ENCODE peak calls at places on chromosomes 1 and 21, in eight cellular contexts. O is GM23338, D is Panc1, H is A549, S is cardiac fibroblast, X is fibroblast of pulmonary artery, C is tibial nerve, P is fibroblast of lung. E is an unnamed sample.

GRCh38 chr1:46805755-46806154 is 6.9 kb downstream of the CYP4B1 start:
- DNase-seq in H (no peak), P (no peak), D (no peak), C (no peak), S (no peak), X (no peak), O (no peak), E (no peak)

GRCh38 chr1:6859415-6860343 is 74.4 kb downstream of the CAMTA1 start:
- DNase-seq in S (peak), O (no peak), H (peak), X (peak), C (peak), P (peak), D (peak), E (peak)

GRCh38 chr1:93980320-93980744 is 71.1 kb upstream of the GCLM start:
- DNase-seq in X (no peak), S (no peak), P (no peak), C (no peak), O (peak), D (no peak), H (no peak), E (peak)

GRCh38 chr21:36193200-36193599 is 36.6 kb downstream of the DOP1B start:
- DNase-seq in P (no peak), X (no peak), H (no peak), C (no peak), D (no peak), O (no peak), S (no peak), E (no peak)

GRCh38 chr1:202007703-202008489 is 2.5 kb upstream of the ELF3 start:
- DNase-seq in X (no peak), C (no peak), P (no peak), D (no peak), S (peak), H (no peak), O (peak), E (peak)

GRCh38 chr1:156733989-156734584 is 5.5 kb upstream of the ISG20L2 start:
- DNase-seq in H (no peak), C (no peak), O (no peak), X (no peak), P (no peak), S (no peak), D (no peak), E (no peak)

GRCh38 chr1:224203243-224204016 is 20.4 kb downstream of the DEGS1 start:
- DNase-seq in X (peak), H (no peak), S (peak), D (no peak), O (peak), P (peak), C (peak), E (peak)

GRCh38 chr1:233959971-233960710 is 55.7 kb downstream of the SLC35F3 start:
- DNase-seq in P (no peak), H (no peak), O (no peak), D (no peak), S (no peak), C (no peak), X (no peak), E (no peak)

GRCh38 chr1:20291621-20292020 is 946 bp downstream of the VWA5B1 start:
- DNase-seq in O (peak), P (no peak), S (no peak), H (no peak), X (no peak), C (no peak), D (no peak), E (no peak)

GRCh38 chr1:228085287-228085926 is 2.9 kb downstream of the ARF1 start:
- DNase-seq in P (peak), O (peak), D (no peak), X (peak), C (peak), S (peak), H (no peak), E (peak)

GRCh38 chr1:29211086-29212030 is 19.4 kb downstream of the MECR start:
- DNase-seq in X (no peak), H (no peak), O (no peak), S (peak), P (peak), D (no peak), C (no peak), E (peak)

GRCh38 chr1:40820251-40820797 is 36.7 kb downstream of the KCNQ4 start:
- DNase-seq in H (peak), X (no peak), P (no peak), S (peak), O (peak), D (no peak), C (no peak), E (peak)

GRCh38 chr21:38349111-38349746 is 92.4 kb downstream of the KCNJ15 start:
- DNase-seq in D (no peak), P (no peak), H (no peak), S (peak), O (no peak), C (no peak), X (peak), E (peak)

GRCh38 chr1:208528577-208529240 is 284.5 kb upstream of the PLXNA2 start:
- DNase-seq in D (no peak), H (no peak), O (no peak), C (no peak), S (no peak), P (no peak), X (no peak), E (no peak)

GRCh38 chr21:42624095-42624830 is 29.2 kb upstream of the PDE9A start:
- DNase-seq in C (no peak), P (no peak), X (no peak), S (no peak), D (no peak), H (peak), O (no peak), E (no peak)

GRCh38 chr1:216447898-216448568 is 24.8 kb upstream of the USH2A start:
- DNase-seq in H (no peak), C (no peak), P (no peak), O (no peak), X (no peak), D (no peak), S (no peak), E (no peak)

GRCh38 chr1:55504306-55504706 is 289.1 kb upstream of the USP24 start:
- DNase-seq in C (no peak), X (no peak), H (no peak), D (no peak), P (peak), S (peak), O (no peak), E (no peak)

GRCh38 chr1:235073968-235074334 is 54.7 kb downstream of the TOMM20 start:
- DNase-seq in D (no peak), O (no peak), C (no peak), P (no peak), S (no peak), H (no peak), X (no peak), E (no peak)

GRCh38 chr1:41391834-41392527 is 30.7 kb downstream of the FOXO6 start:
- DNase-seq in S (no peak), P (no peak), X (no peak), H (no peak), D (no peak), C (no peak), O (no peak), E (no peak)

GRCh38 chr1:199693724-199694123 is 333.8 kb upstream of the NR5A2 start:
- DNase-seq in O (no peak), H (no peak), X (no peak), S (no peak), D (no peak), P (no peak), C (no peak), E (no peak)

GRCh38 chr1:214558002-214558770 is 6.8 kb upstream of the PTPN14 start:
- DNase-seq in O (no peak), C (no peak), S (peak), X (peak), P (peak), D (no peak), H (peak), E (peak)

GRCh38 chr1:14590781-14591180 is 7.7 kb upstream of the KAZN start:
- DNase-seq in C (no peak), S (no peak), H (no peak), P (no peak), X (no peak), D (no peak), O (peak), E (no peak)

GRCh38 chr1:160489513-160490261 is 33.4 kb downstream of the SLAMF6 start:
- DNase-seq in H (no peak), P (no peak), D (no peak), O (no peak), S (no peak), X (no peak), C (no peak), E (no peak)

GRCh38 chr1:203673550-203674411 is 47.1 kb downstream of the ATP2B4 start:
- DNase-seq in D (peak), P (peak), O (peak), X (peak), C (peak), S (peak), H (peak), E (peak)

GRCh38 chr1:205950280-205950679 is 7.0 kb upstream of the SLC26A9 start:
- DNase-seq in S (peak), P (peak), C (no peak), D (no peak), X (peak), O (no peak), H (no peak), E (no peak)

GRCh38 chr1:231183875-231184590 is 22.2 kb downstream of the TRIM67 start:
- DNase-seq in O (peak), D (no peak), S (no peak), C (no peak), H (no peak), X (no peak), P (no peak), E (no peak)

GRCh38 chr1:167541610-167542009 is 12.0 kb downstream of the CREG1 start:
- DNase-seq in H (no peak), X (peak), O (no peak), C (no peak), P (no peak), S (peak), D (no peak), E (no peak)

GRCh38 chr1:87539147-87539546 is 210.5 kb downstream of the LMO4 start:
- DNase-seq in D (no peak), S (no peak), X (no peak), P (no peak), C (no peak), H (no peak), O (no peak), E (no peak)

GRCh38 chr1:14439015-14439414 is 159.5 kb upstream of the KAZN start:
- DNase-seq in P (no peak), S (no peak), H (no peak), C (no peak), D (no peak), X (no peak), O (no peak), E (no peak)

GRCh38 chr1:203839081-203839480 is 22.3 kb upstream of the SNRPE start:
- DNase-seq in P (peak), D (no peak), S (peak), H (peak), X (peak), O (no peak), C (no peak), E (peak)

GRCh38 chr1:6176751-6177150 is 3.4 kb downstream of the CHD5 start:
- DNase-seq in C (no peak), D (no peak), H (no peak), X (no peak), S (no peak), O (no peak), P (no peak), E (no peak)

GRCh38 chr1:239725371-239725770 is 339.0 kb downstream of the CHRM3 start:
- DNase-seq in D (no peak), S (no peak), C (no peak), P (no peak), X (no peak), O (no peak), H (no peak), E (no peak)

GRCh38 chr1:23916209-23917131 is 3.3 kb upstream of the CNR2 start:
- DNase-seq in O (peak), H (peak), D (peak), S (peak), X (peak), C (peak), P (peak), E (peak)

GRCh38 chr1:180167721-180168467 is 13.2 kb downstream of the QSOX1 start:
- DNase-seq in X (no peak), S (no peak), P (no peak), O (peak), D (no peak), C (no peak), H (peak), E (no peak)

GRCh38 chr21:36207577-36208320 is 51.1 kb downstream of the DOP1B start:
- DNase-seq in O (no peak), S (no peak), C (no peak), P (no peak), D (no peak), X (peak), H (no peak), E (peak)

GRCh38 chr21:32083175-32083574 is 195.7 kb downstream of the MIS18A start:
- DNase-seq in C (no peak), H (no peak), P (peak), X (peak), D (no peak), S (peak), O (no peak), E (no peak)

GRCh38 chr1:29156543-29157268 is 25.0 kb downstream of the SRSF4 start:
- DNase-seq in S (peak), O (no peak), C (no peak), H (no peak), X (peak), D (no peak), P (peak), E (peak)

GRCh38 chr1:44417351-44418021 is 12.4 kb downstream of the RNF220 start:
- DNase-seq in O (peak), P (no peak), S (peak), H (no peak), X (peak), D (no peak), C (no peak), E (no peak)

GRCh38 chr21:38669186-38669585 is 136.5 kb upstream of the ETS2 start:
- DNase-seq in C (no peak), O (peak), P (peak), D (no peak), S (peak), H (peak), X (peak), E (peak)

GRCh38 chr1:57300186-57300585 is 123.7 kb downstream of the DAB1 start:
- DNase-seq in S (no peak), H (no peak), C (no peak), P (no peak), D (no peak), X (no peak), O (peak), E (no peak)
- TF ChIP-seq CTCF in S (no peak), H (no peak), C (no peak), P (no peak), D (no peak), X (no peak), O (no peak), E (no peak)

GRCh38 chr1:30818568-30819243 is 61.1 kb upstream of the LAPTM5 start:
- DNase-seq in H (no peak), C (no peak), O (peak), S (peak), P (no peak), X (peak), D (no peak), E (peak)

GRCh38 chr1:30816211-30817082 is 58.9 kb upstream of the LAPTM5 start:
- DNase-seq in H (no peak), X (peak), C (peak), D (no peak), P (peak), S (peak), O (peak), E (peak)

GRCh38 chr1:30819244-30819571 is 61.6 kb upstream of the LAPTM5 start:
- DNase-seq in X (no peak), H (no peak), C (no peak), D (no peak), O (no peak), P (no peak), S (no peak), E (no peak)

GRCh38 chr1:30817083-30817450 is 59.5 kb upstream of the LAPTM5 start:
- DNase-seq in P (no peak), S (peak), H (no peak), D (no peak), X (no peak), O (no peak), C (no peak), E (no peak)

DNA sequence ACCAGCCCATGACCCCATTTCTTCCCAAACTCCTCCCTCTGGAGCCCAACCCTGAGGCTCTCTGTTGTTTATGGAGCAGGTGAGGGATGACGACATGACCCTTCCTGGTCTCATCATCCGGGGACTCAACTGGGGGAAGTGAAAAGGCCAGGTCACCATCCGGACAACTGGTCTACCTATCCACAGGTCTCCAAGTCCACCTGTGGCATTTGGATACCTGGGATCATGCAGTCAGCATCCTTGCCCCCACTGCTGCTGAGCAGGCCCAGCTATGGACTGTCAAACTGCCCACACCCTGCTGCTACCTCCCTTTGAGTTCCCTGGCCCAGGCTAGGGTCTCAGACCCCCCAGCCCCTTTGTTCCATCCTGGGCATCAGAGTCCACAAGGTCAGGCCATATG is 60.0 kb upstream of the LAPTM5 start:
- DNase-seq in X (no peak), P (no peak), D (no peak), S (no peak), H (no peak), O (no peak), C (no peak), E (no peak)
- H3K4me3 ChIP-seq in X (no peak), P (no peak), D (no peak), S (no peak), H (no peak), O (no peak), C (no peak), E (no peak)

DNA sequence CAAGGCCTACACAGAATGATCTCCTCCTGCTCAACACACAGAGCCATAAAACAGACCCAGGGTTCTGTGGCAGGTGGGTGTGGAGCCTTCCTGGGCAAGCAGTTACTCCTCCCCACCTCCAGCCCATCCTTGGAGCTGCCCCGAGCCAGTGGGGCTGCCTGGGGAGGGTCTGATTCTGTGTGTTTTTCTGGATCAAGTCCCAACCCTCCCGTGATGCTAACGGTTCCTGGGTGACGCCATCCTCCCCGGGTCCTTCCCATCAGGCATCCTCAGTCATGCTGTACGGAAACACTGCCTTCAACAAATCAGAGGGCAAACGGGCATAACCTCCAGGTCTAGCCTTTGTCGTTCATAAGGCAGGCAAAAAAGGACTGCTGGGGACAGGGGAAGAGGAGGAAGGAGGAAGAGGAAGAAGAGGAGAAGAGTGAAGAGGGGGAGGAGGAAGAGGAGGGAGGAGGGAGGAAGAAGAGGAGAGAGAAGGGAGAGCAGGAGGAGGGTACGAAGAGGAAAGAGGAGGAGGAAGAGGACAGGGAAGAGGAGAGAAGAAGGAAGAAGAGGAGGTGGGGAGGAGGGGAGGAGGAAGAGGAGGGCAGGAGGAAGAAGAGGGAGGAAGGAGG is 84.5 kb downstream of the ITPKB start:
- DNase-seq in C (no peak), S (no peak), X (no peak), D (no peak), O (no peak), P (no peak), H (no peak), E (no peak)
- TF ChIP-seq CTCF in C (no peak), S (no peak), X (no peak), D (no peak), O (no peak), P (no peak), H (no peak), E (no peak)

DNA sequence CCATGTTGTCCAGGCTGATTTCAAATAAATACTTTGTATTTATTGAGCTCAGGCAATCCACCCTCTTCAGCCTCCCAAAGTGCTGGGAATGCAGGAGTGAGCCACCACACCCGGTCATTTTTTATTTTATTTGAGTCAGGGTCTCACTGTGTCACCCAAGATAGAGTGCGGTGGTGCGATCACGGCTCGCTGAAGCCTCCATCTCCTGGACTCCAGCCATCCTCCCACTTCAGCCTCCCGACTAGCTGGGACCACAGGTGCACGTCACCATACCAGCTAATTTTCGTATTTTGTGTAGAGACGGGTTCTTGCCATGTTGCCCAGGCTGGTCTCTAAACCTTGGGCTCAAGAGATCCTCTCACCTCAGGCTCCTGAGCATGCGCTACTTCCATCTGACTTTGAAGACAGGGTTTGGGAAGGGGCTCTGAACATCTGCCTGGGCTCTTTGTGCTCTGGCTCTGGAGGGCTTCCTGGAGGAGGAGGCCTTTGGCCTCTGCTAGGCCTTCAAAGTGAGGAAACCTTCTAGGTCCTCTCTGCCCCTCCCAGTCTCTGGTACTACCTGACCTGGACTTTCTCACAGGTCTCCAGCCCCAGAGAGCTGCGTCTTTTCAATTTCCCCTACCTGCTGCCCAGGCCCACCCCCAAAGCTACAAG is 5.8 kb downstream of the HSPB7 start:
- DNase-seq in D (no peak), P (no peak), O (no peak), S (no peak), C (no peak), X (no peak), H (no peak), E (no peak)
- H3K4me3 ChIP-seq in D (no peak), P (no peak), O (peak), S (no peak), C (no peak), X (no peak), H (peak), E (no peak)

GRCh38 chr1:34896612-34897011 is 32.8 kb downstream of the DLGAP3 start:
- DNase-seq in P (no peak), S (peak), O (no peak), D (no peak), C (no peak), X (peak), H (no peak), E (peak)
- TF ChIP-seq CTCF in P (peak), S (no peak), O (peak), D (no peak), C (no peak), X (peak), H (no peak), E (peak)

GRCh38 chr1:27868932-27869718 is 3.2 kb upstream of the THEMIS2 start:
- DNase-seq in S (no peak), X (no peak), O (no peak), P (no peak), H (no peak), D (no peak), C (no peak), E (no peak)
- H3K4me3 ChIP-seq in S (no peak), X (no peak), O (no peak), P (no peak), H (no peak), D (no peak), C (peak), E (no peak)

GRCh38 chr1:114218397-114219237 is 64.9 kb upstream of the SYT6 start:
- DNase-seq in H (no peak), S (peak), P (no peak), D (no peak), C (no peak), X (no peak), O (no peak), E (peak)
- TF ChIP-seq CTCF in H (no peak), S (no peak), P (no peak), D (no peak), C (no peak), X (no peak), O (no peak), E (no peak)

GRCh38 chr1:3811595-3811911 is 15.3 kb upstream of the LRRC47 start:
- DNase-seq in D (no peak), H (no peak), C (no peak), X (no peak), P (no peak), S (no peak), O (no peak), E (no peak)

GRCh38 chr1:3805038-3805437 is 8.7 kb upstream of the LRRC47 start:
- DNase-seq in D (no peak), X (no peak), C (no peak), O (no peak), H (no peak), P (no peak), S (no peak), E (no peak)

GRCh38 chr1:3807769-3808168 is 11.5 kb upstream of the LRRC47 start:
- DNase-seq in P (no peak), C (no peak), S (no peak), O (no peak), X (no peak), D (no peak), H (no peak), E (no peak)

GRCh38 chr1:3814065-3814464 is 17.8 kb upstream of the LRRC47 start:
- DNase-seq in S (no peak), P (no peak), O (no peak), C (no peak), D (no peak), X (no peak), H (no peak), E (no peak)

GRCh38 chr1:3809680-3810079 is 13.4 kb upstream of the LRRC47 start:
- DNase-seq in X (no peak), O (no peak), D (no peak), S (no peak), C (no peak), P (no peak), H (peak), E (no peak)
- H3K4me3 ChIP-seq in X (no peak), O (no peak), D (no peak), S (no peak), C (no peak), P (no peak), H (no peak), E (no peak)

E was measured in fibroblast of villous mesenchyme.